ENCODE peak calls at places on chromosome 9, in four cellular contexts. P, O, T and Z are unnamed samples.

GRCh38 chr9:100739666-100740065 is 161.8 kb downstream of the CAVIN4 start:
- DNase-seq in P (no peak), O (no peak), T (no peak), Z (no peak)

GRCh38 chr9:93343663-93344062 is 107.8 kb upstream of the FAM120A start:
- DNase-seq in P (no peak), O (no peak), T (no peak), Z (no peak)

GRCh38 chr9:127876764-127877562 is 512 bp downstream of the AK1 start:
- DNase-seq in P (no peak), O (peak), T (peak), Z (peak)

GRCh38 chr9:88989961-88990570 is 1.2 kb upstream of the S1PR3 start:
- DNase-seq in P (no peak), O (no peak), T (no peak), Z (no peak)

GRCh38 chr9:21801683-21802417 is 586 bp upstream of the MTAP start:
- DNase-seq in P (peak), O (peak), T (peak), Z (peak)

GRCh38 chr9:91146391-91147019 is 215.2 kb downstream of the AUH start:
- DNase-seq in P (peak), O (no peak), T (no peak), Z (no peak)

GRCh38 chr9:99419099-99419498 is 197.0 kb downstream of the SEC61B start:
- DNase-seq in P (no peak), O (no peak), T (no peak), Z (no peak)

GRCh38 chr9:95494416-95495371 is 22.1 kb downstream of the PTCH1 start:
- DNase-seq in P (peak), O (peak), T (no peak), Z (peak)

GRCh38 chr9:17291766-17292165 is 156.9 kb downstream of the CNTLN start:
- DNase-seq in P (peak), O (no peak), T (no peak), Z (no peak)

GRCh38 chr9:5642170-5642569 is 13.3 kb downstream of the RIC1 start:
- DNase-seq in P (no peak), O (no peak), T (no peak), Z (no peak)

GRCh38 chr9:95570646-95571045 is 53.9 kb upstream of the PTCH1 start:
- DNase-seq in P (peak), O (no peak), T (no peak), Z (no peak)

GRCh38 chr9:4081948-4082347 is 217.9 kb downstream of the GLIS3 start:
- DNase-seq in P (no peak), O (no peak), T (no peak), Z (no peak)

GRCh38 chr9:107388890-107389289 is 100.7 kb downstream of the KLF4 start:
- DNase-seq in P (no peak), O (no peak), T (no peak), Z (no peak)

GRCh38 chr9:82168585-82168984 is 180.0 kb downstream of the SPATA31D1 start:
- DNase-seq in P (peak), O (no peak), T (no peak), Z (no peak)

GRCh38 chr9:109471994-109472393 is 26.1 kb downstream of the PTPN3 start:
- DNase-seq in P (no peak), O (no peak), T (no peak), Z (no peak)

GRCh38 chr9:33165263-33166151 is 1.6 kb downstream of the B4GALT1 start:
- DNase-seq in P (peak), O (no peak), T (no peak), Z (no peak)

GRCh38 chr9:123132696-123133095 is 99.2 kb downstream of the GPR21 start:
- DNase-seq in P (no peak), O (no peak), T (no peak), Z (no peak)

GRCh38 chr9:131728546-131728910 is 11.3 kb downstream of the RAPGEF1 start:
- DNase-seq in P (no peak), O (no peak), T (no peak), Z (no peak)

GRCh38 chr9:110426052-110426709 is 88.5 kb upstream of the TXNDC8 start:
- DNase-seq in P (peak), O (no peak), T (no peak), Z (no peak)

GRCh38 chr9:22210936-22211335 is 201.8 kb upstream of the CDKN2B start:
- DNase-seq in P (peak), O (no peak), T (no peak), Z (no peak)

GRCh38 chr9:87372401-87372851 is 125.2 kb upstream of the DAPK1 start:
- DNase-seq in P (no peak), O (no peak), T (no peak), Z (no peak)

GRCh38 chr9:22097712-22098111 is 88.6 kb upstream of the CDKN2B start:
- DNase-seq in P (peak), O (no peak), T (no peak), Z (no peak)

GRCh38 chr9:34426340-34427074 is 31.9 kb downstream of the FAM219A start:
- DNase-seq in P (no peak), O (no peak), T (no peak), Z (no peak)

GRCh38 chr9:134671341-134672113 is 29.9 kb downstream of the COL5A1 start:
- DNase-seq in P (peak), O (no peak), T (no peak), Z (no peak)

GRCh38 chr9:113220467-113221002 is 542 bp downstream of the FKBP15 start:
- DNase-seq in P (no peak), O (no peak), T (no peak), Z (no peak)

GRCh38 chr9:134205636-134206316 is 41.4 kb upstream of the RNU6ATAC start:
- DNase-seq in P (peak), O (peak), T (no peak), Z (peak)

GRCh38 chr9:90060256-90060655 is 455.4 kb downstream of the GADD45G start:
- DNase-seq in P (no peak), O (no peak), T (no peak), Z (no peak)

GRCh38 chr9:136118367-136119258 is at the start of gene TMEM250:
- DNase-seq in P (peak), O (peak), T (peak), Z (peak)

GRCh38 chr9:126499005-126499910 is 114.5 kb upstream of the LMX1B start:
- DNase-seq in P (peak), O (no peak), T (no peak), Z (no peak)

GRCh38 chr9:33430942-33431341 is 16.5 kb downstream of the AQP3 start:
- DNase-seq in P (peak), O (no peak), T (no peak), Z (no peak)

GRCh38 chr9:78073722-78074121 is 42.1 kb upstream of the GNAQ start:
- DNase-seq in P (no peak), O (no peak), T (no peak), Z (no peak)

GRCh38 chr9:115373000-115373709 is 255.2 kb upstream of the TNC start:
- DNase-seq in P (peak), O (no peak), T (no peak), Z (no peak)

GRCh38 chr9:35858428-35858827 is 11.8 kb downstream of the OR13J1 start:
- DNase-seq in P (no peak), O (no peak), T (no peak), Z (no peak)

GRCh38 chr9:81529556-81530193 is 159.7 kb downstream of the TLE1 start:
- DNase-seq in P (peak), O (no peak), T (no peak), Z (no peak)

GRCh38 chr9:131226226-131226625 is 50.1 kb downstream of the FAM78A start:
- DNase-seq in P (no peak), O (no peak), T (no peak), Z (no peak)

GRCh38 chr9:84373975-84374374 is 33.4 kb upstream of the SLC28A3 start:
- DNase-seq in P (no peak), O (no peak), T (no peak), Z (no peak)